ENCODE peak calls at places on chromosomes 2 and 18, in nine cellular contexts. G, L, I, W, O, U, T, F and B are unnamed samples.
A peak's percentile ranks its signal among the peaks of the same experiment; 100 is the strongest.

GRCh38 chr2:162091325-162092007 is 17.5 kb upstream of the DPP4 start:
- DNase-seq in G (no peak), L (no peak), I (no peak), W (no peak), O (no peak), U (no peak), T (peak; percentile 41), F (no peak), B (no peak)

GRCh38 chr2:79716266-79716665 is 203.4 kb downstream of the CTNNA2 start:
- DNase-seq in G (no peak), L (no peak), I (no peak), W (no peak), O (no peak), U (no peak), T (no peak), F (no peak), B (no peak)

GRCh38 chr2:134679740-134680139 is 39.1 kb downstream of the TMEM163 start:
- DNase-seq in G (no peak), L (no peak), I (no peak), W (peak; percentile 74), O (no peak), U (no peak), T (no peak), F (no peak), B (no peak)

GRCh38 chr2:15776629-15776919 is 163.8 kb upstream of the MYCN start:
- DNase-seq in G (no peak), L (no peak), I (no peak), W (no peak), O (peak; percentile 14), U (peak; percentile 56), T (no peak), F (no peak), B (no peak)

GRCh38 chr2:128641421-128642095 is 322.9 kb upstream of the HS6ST1 start:
- DNase-seq in G (no peak), L (peak; percentile 39), I (no peak), W (peak; percentile 17), O (no peak), U (no peak), T (no peak), F (no peak), B (no peak)

GRCh38 chr18:67728364-67728763 is 211.8 kb upstream of the DSEL start:
- DNase-seq in G (no peak), L (no peak), I (no peak), W (no peak), O (no peak), U (no peak), T (peak; percentile 36), F (no peak), B (no peak)

GRCh38 chr18:37669991-37670534 is 104.5 kb upstream of the CELF4 start:
- DNase-seq in G (peak; percentile 53), L (no peak), I (no peak), W (no peak), O (no peak), U (no peak), T (no peak), F (no peak), B (no peak)

GRCh38 chr2:120829633-120830025 is 94.0 kb downstream of the GLI2 start:
- DNase-seq in G (no peak), L (no peak), I (no peak), W (no peak), O (no peak), U (no peak), T (no peak), F (no peak), B (no peak)

GRCh38 chr18:63374520-63374919 is 7.5 kb upstream of the KDSR start:
- DNase-seq in G (no peak), L (no peak), I (no peak), W (no peak), O (peak; percentile 93), U (peak; percentile 23), T (no peak), F (no peak), B (no peak)

GRCh38 chr2:208025037-208025813 is at the start of gene PLEKHM3:
- DNase-seq in G (peak; percentile 55), L (peak; percentile 89), I (peak; percentile 88), W (peak; percentile 87), O (peak; percentile 91), U (peak; percentile 90), T (peak; percentile 87), F (peak; percentile 74), B (peak; percentile 83)

GRCh38 chr2:27194538-27195354 is 17.1 kb upstream of the ATRAID start:
- DNase-seq in G (no peak), L (no peak), I (no peak), W (no peak), O (no peak), U (no peak), T (no peak), F (no peak), B (no peak)

GRCh38 chr18:23540867-23541266 is 37.6 kb downstream of the RMC1 start:
- DNase-seq in G (no peak), L (no peak), I (no peak), W (peak; percentile 85), O (no peak), U (peak; percentile 45), T (no peak), F (peak; percentile 47), B (no peak)

GRCh38 chr2:74333175-74333574 is 10.0 kb downstream of the SLC4A5 start:
- DNase-seq in G (no peak), L (no peak), I (no peak), W (peak; percentile 34), O (peak; percentile 36), U (peak; percentile 68), T (peak; percentile 51), F (no peak), B (no peak)

GRCh38 chr18:14936313-14936712 is 188.3 kb downstream of the ANKRD30B start:
- DNase-seq in G (no peak), L (no peak), I (no peak), W (no peak), O (no peak), U (no peak), T (no peak), F (no peak), B (no peak)

GRCh38 chr2:1778566-1778965 is 34.3 kb upstream of the PXDN start:
- DNase-seq in G (no peak), L (no peak), I (no peak), W (no peak), O (no peak), U (no peak), T (no peak), F (no peak), B (no peak)

GRCh38 chr2:152084076-152084475 is 14.8 kb downstream of the CACNB4 start:
- DNase-seq in G (no peak), L (no peak), I (no peak), W (no peak), O (no peak), U (no peak), T (no peak), F (no peak), B (no peak)

GRCh38 chr2:180660207-180660606 is 320.2 kb upstream of the UBE2E3 start:
- DNase-seq in G (no peak), L (no peak), I (no peak), W (no peak), O (no peak), U (no peak), T (no peak), F (no peak), B (no peak)

GRCh38 chr2:173982918-173983317 is 17.7 kb upstream of the SP3 start:
- DNase-seq in G (peak; percentile 28), L (peak; percentile 75), I (no peak), W (no peak), O (peak; percentile 69), U (peak; percentile 77), T (peak; percentile 71), F (no peak), B (no peak)

GRCh38 chr2:216596234-216596985 is 36.8 kb upstream of the IGFBP2 start:
- DNase-seq in G (peak; percentile 30), L (no peak), I (no peak), W (no peak), O (peak; percentile 84), U (peak; percentile 79), T (peak; percentile 54), F (no peak), B (no peak)

GRCh38 chr2:50769416-50769815 is 262.5 kb downstream of the NRXN1 start:
- DNase-seq in G (peak; percentile 21), L (no peak), I (no peak), W (no peak), O (no peak), U (no peak), T (no peak), F (no peak), B (no peak)